ENCODE peak calls at places on chromosomes 5 and 9, in five cellular contexts. U, E, H, Y and D are unnamed samples.

GRCh38 chr9:109506097-109506712 is 8.1 kb upstream of the PTPN3 start:
- DNase-seq in U (no peak), H (no peak), Y (peak), E (no peak), D (no peak)

GRCh38 chr5:90434116-90434714 is 24.7 kb upstream of the CETN3 start:
- DNase-seq in E (peak), Y (peak), U (peak), H (peak), D (peak)

GRCh38 chr5:179763215-179763945 is 30.4 kb upstream of the LTC4S start:
- DNase-seq in Y (peak), U (peak), H (peak), E (peak), D (peak)

GRCh38 chr9:137918331-137919094 is 40.9 kb downstream of the CACNA1B start:
- DNase-seq in H (no peak), Y (no peak), U (no peak), E (no peak), D (no peak)

GRCh38 chr5:177370488-177371119 is 12.9 kb downstream of the RGS14 start:
- DNase-seq in E (peak), Y (peak), U (peak), H (peak), D (peak)

GRCh38 chr5:82719368-82719767 is 357.8 kb downstream of the TMEM167A start:
- DNase-seq in Y (peak), U (no peak), H (no peak), E (no peak), D (peak)

GRCh38 chr5:95035891-95036675 is 248.8 kb downstream of the MCTP1 start:
- DNase-seq in E (no peak), H (no peak), Y (no peak), U (no peak), D (no peak)

GRCh38 chr5:11797132-11797531 is 107.1 kb downstream of the CTNND2 start:
- DNase-seq in E (no peak), Y (peak), H (no peak), U (no peak), D (no peak)

GRCh38 chr5:9954869-9955268 is 294.8 kb downstream of the ATPSCKMT start:
- DNase-seq in U (no peak), E (no peak), Y (no peak), H (no peak), D (no peak)

GRCh38 chr5:57317341-57317740 is 143.5 kb downstream of the GPBP1 start:
- DNase-seq in Y (peak), E (no peak), H (no peak), U (no peak), D (no peak)

GRCh38 chr9:264231-264630 is 49.6 kb downstream of the DOCK8 start:
- DNase-seq in E (no peak), U (no peak), H (no peak), Y (no peak), D (no peak)

GRCh38 chr9:92978345-92978875 is 31.1 kb downstream of the FGD3 start:
- DNase-seq in U (no peak), H (no peak), E (no peak), Y (no peak), D (no peak)

GRCh38 chr5:59661939-59662615 is 231.4 kb downstream of the PDE4D start:
- DNase-seq in U (peak), E (no peak), Y (peak), H (no peak), D (no peak)

GRCh38 chr5:154851351-154851750 is 948 bp upstream of the FAXDC2 start:
- DNase-seq in E (no peak), H (no peak), U (no peak), Y (no peak), D (no peak)

GRCh38 chr9:78858266-78858665 is 561.3 kb downstream of the PSAT1 start:
- DNase-seq in Y (peak), U (no peak), H (no peak), E (peak), D (no peak)

GRCh38 chr5:38154615-38155204 is 103.6 kb upstream of the EGFLAM start:
- DNase-seq in E (no peak), H (no peak), Y (peak), U (no peak), D (no peak)

GRCh38 chr9:91995000-91995399 is 45.0 kb upstream of the ROR2 start:
- DNase-seq in E (no peak), H (no peak), U (no peak), Y (no peak), D (no peak)

GRCh38 chr5:76818844-76819831 is at the start of gene F2RL1:
- DNase-seq in U (peak), H (peak), Y (peak), E (no peak), D (peak)

GRCh38 chr5:169758886-169759285 is 121.8 kb downstream of the DOCK2 start:
- DNase-seq in Y (peak), H (no peak), U (no peak), E (no peak), D (no peak)

GRCh38 chr5:108184940-108185339 is 197.0 kb downstream of the FBXL17 start:
- DNase-seq in E (no peak), Y (no peak), H (no peak), U (no peak), D (no peak)

GRCh38 chr9:123678038-123678877 is 251.7 kb downstream of the DENND1A start:
- DNase-seq in U (peak), Y (no peak), H (no peak), E (no peak), D (no peak)

GRCh38 chr5:153157156-153157555 is 333.3 kb upstream of the GRIA1 start:
- DNase-seq in H (peak), E (no peak), U (no peak), Y (peak), D (no peak)

GRCh38 chr5:159533197-159533596 is 202.9 kb upstream of the IL12B start:
- DNase-seq in Y (peak), H (no peak), U (no peak), E (no peak), D (no peak)

GRCh38 chr5:140321796-140322195 is 18.9 kb upstream of the PFDN1 start:
- DNase-seq in U (no peak), Y (no peak), H (no peak), E (no peak), D (no peak)

GRCh38 chr5:963673-964531 is 44.7 kb upstream of the NKD2 start:
- DNase-seq in Y (no peak), U (peak), E (no peak), H (peak), D (no peak)

GRCh38 chr5:171913987-171914273 is 92.5 kb downstream of the FBXW11 start:
- DNase-seq in H (peak), Y (peak), U (no peak), E (no peak), D (no peak)

GRCh38 chr9:130239741-130240241 is 25.8 kb upstream of the HMCN2 start:
- DNase-seq in H (no peak), Y (peak), U (peak), E (no peak), D (no peak)

GRCh38 chr9:124001865-124002525 is 9.6 kb upstream of the LHX2 start:
- DNase-seq in H (no peak), U (no peak), E (no peak), Y (no peak), D (no peak)

GRCh38 chr5:150411245-150411979 is 1.3 kb downstream of the CD74 start:
- DNase-seq in H (no peak), E (no peak), U (peak), Y (peak), D (no peak)

GRCh38 chr5:154002093-154002492 is 36.6 kb downstream of the FAM114A2 start:
- DNase-seq in E (no peak), Y (no peak), U (no peak), H (no peak), D (peak)

GRCh38 chr9:21070171-21070571 is 7.6 kb downstream of the IFNB1 start:
- DNase-seq in U (no peak), E (no peak), H (peak), Y (peak), D (peak)

GRCh38 chr9:84266087-84266561 is 74.4 kb downstream of the SLC28A3 start:
- DNase-seq in E (no peak), U (no peak), H (no peak), Y (peak), D (peak)

GRCh38 chr5:143606043-143606752 is 202.7 kb upstream of the NR3C1 start:
- DNase-seq in Y (peak), U (no peak), E (no peak), H (peak), D (no peak)

GRCh38 chr5:157651623-157652376 is 438 bp downstream of the SOX30 start:
- DNase-seq in E (no peak), Y (no peak), H (peak), U (no peak), D (peak)